ENCODE peak calls at places on chromosome 6, in ten cellular contexts. One of them, this sample, is unnamed.
A peak's percentile ranks its signal among the peaks of the same experiment; 100 is the strongest.

GRCh38 chr6:165791306-165791705 is 128.3 kb upstream of the PDE10A start:
- DNase-seq in amniotic stem cell: no peak
- DNase-seq in activated naive CD4-positive, alpha-beta T cell treated with anti-CD3 and anti-CD28 coated beads, Interleukin-2, amount 10 ng/mL, durations not matched to agents 7 days and 5 days: no peak
- DNase-seq in left cardiac atrium: no peak
- DNase-seq in heart left ventricle: no peak
- DNase-seq in ovary: no peak
- DNase-seq in EH: no peak
- DNase-seq in NCI-H524: no peak
- DNase-seq in NCI-H510A treated with DMSO at 0.1 percent for 48 hours: no peak
- DNase-seq in activated CD4-positive, alpha-beta T cell treated with anti-CD3 and anti-CD28 coated beads for 1 hour: no peak
- DNase-seq in this sample: no peak

GRCh38 chr6:166691741-166692140 is 64.7 kb upstream of the RPS6KA2 start:
- DNase-seq in activated CD4-positive, alpha-beta T cell treated with anti-CD3 and anti-CD28 coated beads for 1 hour: no peak
- DNase-seq in ovary: no peak
- DNase-seq in NCI-H524: no peak
- DNase-seq in EH: peak; percentile 15
- DNase-seq in left cardiac atrium: no peak
- DNase-seq in heart left ventricle: no peak
- DNase-seq in amniotic stem cell: no peak
- DNase-seq in activated naive CD4-positive, alpha-beta T cell treated with anti-CD3 and anti-CD28 coated beads, Interleukin-2, amount 10 ng/mL, durations not matched to agents 7 days and 5 days: no peak
- DNase-seq in NCI-H510A treated with DMSO at 0.1 percent for 48 hours: no peak
- DNase-seq in this sample: no peak

GRCh38 chr6:144467153-144467762 is 182.1 kb downstream of the UTRN start:
- DNase-seq in NCI-H510A treated with DMSO at 0.1 percent for 48 hours: no peak
- DNase-seq in EH: peak; percentile 33
- DNase-seq in heart left ventricle: no peak
- DNase-seq in left cardiac atrium: no peak
- DNase-seq in activated CD4-positive, alpha-beta T cell treated with anti-CD3 and anti-CD28 coated beads for 1 hour: no peak
- DNase-seq in ovary: no peak
- DNase-seq in activated naive CD4-positive, alpha-beta T cell treated with anti-CD3 and anti-CD28 coated beads, Interleukin-2, amount 10 ng/mL, durations not matched to agents 7 days and 5 days: no peak
- DNase-seq in amniotic stem cell: no peak
- DNase-seq in NCI-H524: peak; percentile 93
- DNase-seq in this sample: no peak

GRCh38 chr6:37149750-37150149 is 20.2 kb upstream of the PIM1 start:
- DNase-seq in EH: no peak
- DNase-seq in NCI-H524: no peak
- DNase-seq in ovary: no peak
- DNase-seq in heart left ventricle: no peak
- DNase-seq in activated CD4-positive, alpha-beta T cell treated with anti-CD3 and anti-CD28 coated beads for 1 hour: no peak
- DNase-seq in amniotic stem cell: no peak
- DNase-seq in NCI-H510A treated with DMSO at 0.1 percent for 48 hours: no peak
- DNase-seq in activated naive CD4-positive, alpha-beta T cell treated with anti-CD3 and anti-CD28 coated beads, Interleukin-2, amount 10 ng/mL, durations not matched to agents 7 days and 5 days: no peak
- DNase-seq in left cardiac atrium: no peak
- DNase-seq in this sample: no peak

GRCh38 chr6:44514576-44515193 is 127.2 kb downstream of the CDC5L start:
- DNase-seq in heart left ventricle: no peak
- DNase-seq in activated CD4-positive, alpha-beta T cell treated with anti-CD3 and anti-CD28 coated beads for 1 hour: no peak
- DNase-seq in left cardiac atrium: no peak
- DNase-seq in EH: no peak
- DNase-seq in ovary: no peak
- DNase-seq in NCI-H524: no peak
- DNase-seq in amniotic stem cell: no peak
- DNase-seq in activated naive CD4-positive, alpha-beta T cell treated with anti-CD3 and anti-CD28 coated beads, Interleukin-2, amount 10 ng/mL, durations not matched to agents 7 days and 5 days: no peak
- DNase-seq in NCI-H510A treated with DMSO at 0.1 percent for 48 hours: no peak
- DNase-seq in this sample: no peak

GRCh38 chr6:81722503-81723223 is 29.8 kb downstream of the TENT5A start:
- DNase-seq in NCI-H524: no peak
- DNase-seq in NCI-H510A treated with DMSO at 0.1 percent for 48 hours: no peak
- DNase-seq in amniotic stem cell: no peak
- DNase-seq in EH: no peak
- DNase-seq in ovary: no peak
- DNase-seq in left cardiac atrium: no peak
- DNase-seq in activated CD4-positive, alpha-beta T cell treated with anti-CD3 and anti-CD28 coated beads for 1 hour: no peak
- DNase-seq in heart left ventricle: no peak
- DNase-seq in activated naive CD4-positive, alpha-beta T cell treated with anti-CD3 and anti-CD28 coated beads, Interleukin-2, amount 10 ng/mL, durations not matched to agents 7 days and 5 days: no peak
- DNase-seq in this sample: no peak

GRCh38 chr6:145241039-145241438 is 494.3 kb downstream of the EPM2A start:
- DNase-seq in ovary: no peak
- DNase-seq in EH: peak; percentile 81
- DNase-seq in left cardiac atrium: no peak
- DNase-seq in NCI-H510A treated with DMSO at 0.1 percent for 48 hours: no peak
- DNase-seq in amniotic stem cell: peak; percentile 29
- DNase-seq in activated naive CD4-positive, alpha-beta T cell treated with anti-CD3 and anti-CD28 coated beads, Interleukin-2, amount 10 ng/mL, durations not matched to agents 7 days and 5 days: no peak
- DNase-seq in NCI-H524: no peak
- DNase-seq in activated CD4-positive, alpha-beta T cell treated with anti-CD3 and anti-CD28 coated beads for 1 hour: no peak
- DNase-seq in heart left ventricle: no peak
- DNase-seq in this sample: no peak

GRCh38 chr6:150659046-150659763 is 59.5 kb downstream of the PLEKHG1 start:
- DNase-seq in NCI-H524: no peak
- DNase-seq in EH: no peak
- DNase-seq in heart left ventricle: no peak
- DNase-seq in ovary: no peak
- DNase-seq in NCI-H510A treated with DMSO at 0.1 percent for 48 hours: no peak
- DNase-seq in amniotic stem cell: no peak
- DNase-seq in activated CD4-positive, alpha-beta T cell treated with anti-CD3 and anti-CD28 coated beads for 1 hour: no peak
- DNase-seq in left cardiac atrium: no peak
- DNase-seq in activated naive CD4-positive, alpha-beta T cell treated with anti-CD3 and anti-CD28 coated beads, Interleukin-2, amount 10 ng/mL, durations not matched to agents 7 days and 5 days: no peak
- DNase-seq in this sample: no peak

GRCh38 chr6:138377042-138377441 is 663 bp upstream of the SMIM28 start:
- DNase-seq in activated naive CD4-positive, alpha-beta T cell treated with anti-CD3 and anti-CD28 coated beads, Interleukin-2, amount 10 ng/mL, durations not matched to agents 7 days and 5 days: no peak
- DNase-seq in left cardiac atrium: no peak
- DNase-seq in heart left ventricle: no peak
- DNase-seq in NCI-H510A treated with DMSO at 0.1 percent for 48 hours: no peak
- DNase-seq in activated CD4-positive, alpha-beta T cell treated with anti-CD3 and anti-CD28 coated beads for 1 hour: no peak
- DNase-seq in NCI-H524: no peak
- DNase-seq in EH: no peak
- DNase-seq in ovary: no peak
- DNase-seq in amniotic stem cell: no peak
- DNase-seq in this sample: no peak